ENCODE peak calls at places on chromosomes 13 and 19, in six cellular contexts. K is IMR-90, E is H1, M is neuronal stem cell, J is trophoblast cell, D is mesenchymal stem cell. V is an unnamed sample.

GRCh38 chr19:38194061-38194701 is 29.8 kb downstream of the DPF1 start:
- DNase-seq in E (no peak), D (no peak), M (no peak), J (no peak), K (no peak), V (no peak)

GRCh38 chr19:5339470-5339949 is 1.1 kb downstream of the PTPRS start:
- DNase-seq in J (no peak), D (no peak), K (no peak), M (no peak), E (no peak), V (no peak)

GRCh38 chr19:3606174-3606689 is 443 bp downstream of the TBXA2R start:
- DNase-seq in M (no peak), K (no peak), J (peak; percentile 23), D (no peak), E (peak; percentile 62), V (peak; percentile 34)

GRCh38 chr13:94620286-94620896 is 18.7 kb downstream of the GPR180 start:
- DNase-seq in D (peak; percentile 49), K (peak; percentile 41), M (peak; percentile 33), J (peak; percentile 67), E (no peak), V (peak; percentile 57)

GRCh38 chr13:101492251-101492910 is 39.9 kb downstream of the ITGBL1 start:
- DNase-seq in J (peak; percentile 42), E (no peak), M (peak; percentile 2), K (peak; percentile 19), D (no peak), V (no peak)

GRCh38 chr13:49053215-49053614 is 77.5 kb downstream of the FNDC3A start:
- DNase-seq in D (no peak), M (no peak), E (no peak), K (no peak), J (peak; percentile 20), V (no peak)

GRCh38 chr13:113863511-113864302 is at the start of gene GAS6:
- DNase-seq in J (peak; percentile 12), D (peak; percentile 41), E (peak; percentile 65), M (peak; percentile 51), K (no peak), V (peak; percentile 40)

GRCh38 chr19:50626796-50627195 is 12.9 kb downstream of the SYT3 start:
- DNase-seq in E (no peak), K (peak; percentile 3), D (no peak), J (no peak), M (no peak), V (no peak)

GRCh38 chr19:7983286-7983950 is 22.0 kb downstream of the ELAVL1 start:
- DNase-seq in D (no peak), M (no peak), E (no peak), J (no peak), K (no peak), V (no peak)

GRCh38 chr19:6065685-6066365 is 44.5 kb downstream of the RFX2 start:
- DNase-seq in M (no peak), D (peak; percentile 89), J (peak; percentile 79), K (peak; percentile 30), E (no peak), V (peak; percentile 91)

GRCh38 chr13:40452741-40453665 is 213.4 kb downstream of the FOXO1 start:
- DNase-seq in K (peak; percentile 8), D (no peak), M (no peak), E (no peak), J (peak; percentile 74), V (no peak)

GRCh38 chr13:114142137-114142550 is 9.7 kb upstream of the RASA3 start:
- DNase-seq in E (no peak), J (no peak), K (no peak), M (no peak), D (no peak), V (no peak)

GRCh38 chr19:56896041-56896440 is 55.5 kb upstream of the PEG3 start:
- DNase-seq in J (no peak), D (no peak), M (no peak), K (no peak), E (no peak), V (no peak)

GRCh38 chr13:50468849-50469669 is 374.4 kb downstream of the DLEU7 start:
- DNase-seq in E (no peak), K (no peak), M (no peak), D (no peak), J (no peak), V (peak; percentile 37)

GRCh38 chr13:33612641-33613638 is 205.0 kb upstream of the RFC3 start:
- DNase-seq in M (no peak), E (no peak), K (no peak), D (no peak), J (no peak), V (no peak)

GRCh38 chr13:59345316-59345715 is 818.4 kb downstream of the DIAPH3 start:
- DNase-seq in K (no peak), J (no peak), E (no peak), M (no peak), D (peak; percentile 17), V (no peak)

GRCh38 chr19:46838160-46838559 is 12.5 kb downstream of the AP2S1 start:
- DNase-seq in M (no peak), E (no peak), J (no peak), K (no peak), D (no peak), V (no peak)

GRCh38 chr13:95553614-95554385 is 1.3 kb downstream of the CLDN10 start:
- DNase-seq in K (no peak), D (peak; percentile 20), M (no peak), E (peak; percentile 56), J (peak; percentile 74), V (peak; percentile 61)

GRCh38 chr19:50475736-50476223 is 527 bp upstream of the EMC10 start:
- DNase-seq in D (no peak), E (no peak), J (no peak), K (no peak), M (no peak), V (no peak)

GRCh38 chr13:90912247-90912646 is 435.2 kb upstream of the MIR17HG start:
- DNase-seq in K (no peak), E (no peak), M (no peak), J (no peak), D (no peak), V (no peak)

GRCh38 chr13:42594577-42595571 is 20.9 kb downstream of the TNFSF11 start:
- DNase-seq in K (peak; percentile 66), D (peak; percentile 91), E (no peak), J (peak; percentile 86), M (peak; percentile 71), V (peak; percentile 71)

GRCh38 chr19:31255174-31255862 is 93.9 kb downstream of the TSHZ3 start:
- DNase-seq in E (no peak), K (no peak), M (no peak), J (peak; percentile 43), D (no peak), V (no peak)

GRCh38 chr13:110590577-110590976 is 24.8 kb upstream of the NAXD start:
- DNase-seq in E (no peak), D (no peak), M (no peak), J (peak; percentile 92), K (no peak), V (peak; percentile 32)

GRCh38 chr19:32748497-32748896 is 28.9 kb downstream of the TDRD12 start:
- DNase-seq in J (no peak), E (peak; percentile 44), K (no peak), M (no peak), D (no peak), V (peak; percentile 35)

GRCh38 chr19:21322528-21322927 is 6.7 kb downstream of the ZNF708 start:
- DNase-seq in K (no peak), E (no peak), M (no peak), J (no peak), D (no peak), V (no peak)

GRCh38 chr19:38932425-38933179 is 1.9 kb downstream of the MRPS12 start:
- DNase-seq in K (peak; percentile 44), M (no peak), D (peak; percentile 59), E (no peak), J (peak; percentile 19), V (peak; percentile 67)

GRCh38 chr13:80116107-80116506 is 224.8 kb downstream of the SPRY2 start:
- DNase-seq in M (no peak), J (no peak), K (peak; percentile 88), D (peak; percentile 62), E (no peak), V (no peak)

DNA sequence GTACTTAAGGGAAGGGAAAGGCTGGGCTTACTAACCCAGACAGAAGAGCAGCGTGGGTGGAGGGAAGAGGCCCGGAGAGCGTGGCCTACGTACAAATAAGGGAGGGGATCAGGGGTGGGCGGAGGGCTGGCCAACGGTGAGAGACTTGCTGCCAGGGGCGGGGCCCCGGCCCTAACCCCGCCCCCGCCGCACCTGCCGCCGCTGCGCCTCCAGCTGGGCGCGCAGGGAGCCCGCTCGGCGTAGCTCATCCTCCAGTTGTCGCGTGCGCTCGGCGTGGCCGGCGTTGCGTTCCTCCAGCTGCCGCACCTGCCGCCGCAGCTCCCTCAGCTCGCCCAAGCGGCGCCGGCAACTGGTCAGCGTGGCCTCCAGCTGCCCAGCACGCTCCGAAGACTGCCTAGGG is 5.7 kb downstream of the HOOK2 start:
- DNase-seq in J (peak; percentile 43), K (no peak), E (peak; percentile 84), M (no peak), D (no peak), V (peak; percentile 84)
- H3K4me3 ChIP-seq in J (no peak overlapping the region), K (no peak overlapping the region), E (peak overlapping the region; percentile 42), M (no peak overlapping the region), D (no peak overlapping the region), V (no peak overlapping the region)

DNA sequence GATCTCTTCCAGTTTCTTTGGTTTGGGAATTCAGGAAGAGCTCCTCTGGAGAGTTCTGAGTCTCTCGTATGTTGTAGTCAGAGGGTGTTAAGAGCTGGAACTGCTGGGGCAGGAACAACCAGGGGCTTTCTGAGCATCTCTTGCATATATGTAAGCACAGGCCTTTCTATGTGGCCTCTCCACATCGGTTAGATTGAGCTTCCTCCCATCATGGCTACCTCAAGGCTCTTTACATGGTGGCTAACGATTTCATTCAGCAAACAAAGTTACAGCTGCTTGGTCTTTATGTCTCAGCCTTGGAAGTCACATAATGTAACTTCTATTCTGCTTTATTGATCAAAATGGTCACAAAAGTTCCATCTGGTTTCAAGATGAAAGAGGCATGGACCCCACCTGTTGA is 20.5 kb upstream of the PLAUR start:
- DNase-seq in D (no peak), J (no peak), M (no peak), K (no peak), E (no peak), V (no peak)
- H2BK120ac ChIP-seq in D (no peak overlapping the region), J (no peak overlapping the region), M (no peak overlapping the region), K (no peak overlapping the region), E (no peak overlapping the region), V (no peak overlapping the region)

GRCh38 chr13:112574476-112575294 is 13.3 kb downstream of the TUBGCP3 start:
- DNase-seq in D (peak; percentile 26), E (no peak), M (no peak), K (peak; percentile 26), J (no peak), V (no peak)
- H3K4me3 ChIP-seq in D (no peak overlapping the region), E (no peak overlapping the region), M (no peak overlapping the region), K (no peak overlapping the region), J (no peak overlapping the region), V (no peak overlapping the region)

GRCh38 chr13:29748097-29748496 is 102.3 kb downstream of the UBL3 start:
- DNase-seq in M (no peak), D (no peak), E (no peak), K (no peak), J (no peak), V (no peak)

GRCh38 chr13:29746167-29746677 is 104.2 kb downstream of the UBL3 start:
- DNase-seq in M (no peak), E (no peak), D (no peak), J (no peak), K (no peak), V (no peak)

GRCh38 chr13:29752175-29752574 is 98.2 kb downstream of the UBL3 start:
- DNase-seq in J (no peak), E (no peak), K (no peak), D (no peak), M (no peak), V (no peak)

GRCh38 chr13:29750178-29750530 is 100.3 kb downstream of the UBL3 start:
- DNase-seq in E (no peak), J (no peak), D (no peak), M (no peak), K (no peak), V (no peak)

GRCh38 chr13:29749401-29750177 is 100.8 kb downstream of the UBL3 start:
- DNase-seq in J (peak; percentile 91), E (no peak), M (no peak), D (peak; percentile 79), K (peak; percentile 84), V (no peak)
- H2BK120ac ChIP-seq in J (no peak overlapping the region), E (no peak overlapping the region), M (no peak overlapping the region), D (no peak overlapping the region), K (no peak overlapping the region), V (no peak overlapping the region)